ENCODE peak calls at places on chromosome 12, in seven cellular contexts. A is IMR-90, V is H9, Z is neuronal stem cell, S is H1, F is mesendoderm, Y is trophoblast cell. C is an unnamed sample.

GRCh38 chr12:53695148-53696138 is 19.6 kb upstream of the ATP5MC2 start:
- DNase-seq in F (peak), Y (peak), S (peak), Z (peak), V (peak), A (peak), C (peak)

GRCh38 chr12:59030415-59030814 is 110.1 kb upstream of the LRIG3 start:
- DNase-seq in S (no peak), Y (no peak), F (no peak), Z (no peak), V (no peak), A (no peak), C (no peak)

GRCh38 chr12:71691504-71692129 is 5.7 kb downstream of the TMEM19 start:
- DNase-seq in Z (no peak), V (no peak), A (no peak), F (no peak), S (no peak), Y (no peak), C (no peak)

GRCh38 chr12:26226629-26227375 is 31.4 kb downstream of the SSPN start:
- DNase-seq in S (peak), Y (peak), Z (peak), A (no peak), V (peak), F (peak), C (peak)

GRCh38 chr12:50708619-50709018 is 55.3 kb upstream of the ATF1 start:
- DNase-seq in Y (no peak), A (no peak), S (no peak), Z (no peak), F (no peak), V (no peak), C (no peak)

GRCh38 chr12:131943389-131943788 is 6.4 kb upstream of the EP400 start:
- DNase-seq in A (no peak), V (peak), Z (no peak), S (no peak), Y (no peak), F (no peak), C (no peak)

GRCh38 chr12:6837370-6838060 is 3.2 kb upstream of the GNB3 start:
- DNase-seq in Y (no peak), S (no peak), Z (no peak), A (no peak), F (no peak), V (no peak), C (no peak)

GRCh38 chr12:96247567-96247962 is 53.4 kb downstream of the ELK3 start:
- DNase-seq in A (peak), F (no peak), Y (no peak), S (no peak), V (no peak), Z (no peak), C (peak)

GRCh38 chr12:16421806-16422205 is 74.4 kb downstream of the MGST1 start:
- DNase-seq in Y (peak), Z (no peak), V (no peak), F (no peak), S (no peak), A (peak), C (no peak)

GRCh38 chr12:18882690-18883089 is 144.8 kb downstream of the CAPZA3 start:
- DNase-seq in V (no peak), F (peak), Z (no peak), S (no peak), Y (no peak), A (no peak), C (no peak)

DNA sequence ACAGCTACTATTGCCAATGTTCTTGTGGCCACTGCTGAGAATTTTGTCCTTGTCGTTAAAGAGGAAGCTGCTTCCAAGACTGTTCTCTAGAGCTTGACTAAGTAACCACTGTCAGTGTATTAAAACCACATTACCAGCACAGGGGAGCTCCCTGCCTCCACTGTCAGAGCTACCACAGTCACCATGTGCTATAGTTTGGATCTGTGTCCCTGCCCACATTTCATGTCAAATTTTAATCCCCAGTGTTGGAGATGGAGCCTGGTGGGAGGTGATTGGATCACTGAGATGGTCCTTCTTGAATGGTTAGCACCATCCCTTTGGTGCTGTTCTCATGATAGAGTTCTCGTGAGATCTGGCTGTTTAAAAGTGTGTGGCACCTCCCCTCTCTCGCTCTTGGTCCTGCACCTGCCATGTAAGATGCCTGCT is 23.2 kb upstream of the RAP1B start:
- DNase-seq in Y (no peak), F (no peak), A (no peak), Z (no peak), V (no peak), S (no peak), C (no peak)
- H3K18ac ChIP-seq in Y (no peak), F (no peak), A (no peak), Z (no peak), V (no peak), S (no peak), C (no peak)

GRCh38 chr12:38508246-38508645 is 191.7 kb downstream of the ALG10B start:
- DNase-seq in F (peak), A (no peak), V (peak), S (no peak), Z (no peak), Y (no peak), C (no peak)

GRCh38 chr12:38502420-38502819 is 185.8 kb downstream of the ALG10B start:
- DNase-seq in S (no peak), A (no peak), Y (no peak), F (no peak), V (no peak), Z (no peak), C (no peak)

GRCh38 chr12:38502016-38502415 is 185.4 kb downstream of the ALG10B start:
- DNase-seq in V (no peak), Y (no peak), A (no peak), S (no peak), F (no peak), Z (no peak), C (no peak)

GRCh38 chr12:38507839-38508238 is 191.3 kb downstream of the ALG10B start:
- DNase-seq in F (no peak), Z (no peak), A (no peak), S (no peak), Y (no peak), V (no peak), C (no peak)
- H3K27ac ChIP-seq in F (no peak), Z (no peak), A (no peak), S (no peak), Y (no peak), V (no peak), C (no peak)

DNA sequence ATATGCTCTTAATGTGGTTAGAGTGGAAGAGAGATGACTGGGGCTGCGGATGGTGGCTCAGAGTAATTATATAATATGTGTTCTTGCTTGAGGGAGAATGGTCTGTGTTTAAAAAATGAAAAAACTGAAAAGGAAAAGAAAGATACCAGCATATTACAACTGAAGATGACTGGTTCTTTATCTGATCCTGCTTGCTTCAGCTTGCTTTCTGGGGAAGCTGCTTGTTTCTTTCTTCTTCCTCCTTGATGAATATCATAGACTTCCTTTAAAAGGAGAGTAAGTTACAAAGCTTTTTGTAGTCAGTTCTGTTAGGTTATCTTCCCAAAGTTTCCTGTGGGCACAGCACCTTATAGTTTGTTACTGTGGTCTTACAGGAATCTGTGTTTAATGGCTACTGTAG is 210.9 kb downstream of the ERC1 start:
- DNase-seq in A (no peak), F (no peak), S (no peak), Z (no peak), Y (peak), V (no peak), C (no peak)
- H3K9ac ChIP-seq in A (no peak), F (no peak), S (no peak), Z (no peak), Y (no peak), V (no peak), C (no peak)

DNA sequence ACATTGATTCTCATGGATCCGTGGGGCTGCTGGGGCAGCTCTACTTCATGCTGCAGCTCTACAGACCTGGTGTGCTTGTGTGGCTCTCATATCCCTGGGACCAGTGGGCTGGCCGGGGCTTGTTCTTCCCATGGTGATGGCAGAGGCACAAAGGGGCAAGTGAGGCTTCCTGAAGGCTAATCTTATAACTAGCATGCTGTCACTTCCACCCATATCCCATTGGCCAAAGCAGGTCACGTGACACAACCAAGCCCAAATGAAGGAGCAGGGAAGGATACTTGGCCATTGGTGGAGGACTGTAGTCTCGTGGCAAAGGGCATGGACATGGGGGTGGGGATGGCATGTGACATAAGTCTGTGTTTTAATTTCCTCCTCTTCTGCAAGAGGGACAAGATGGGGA is 9.9 kb downstream of the PLBD2 start:
- DNase-seq in V (no peak), F (peak), Y (no peak), Z (no peak), S (no peak), A (no peak), C (no peak)
- H3K18ac ChIP-seq in V (no peak), F (no peak), Y (no peak), Z (no peak), S (no peak), A (no peak), C (no peak)

GRCh38 chr12:52347546-52348510 is 19.5 kb downstream of the KRT85 start:
- DNase-seq in F (no peak), A (no peak), S (no peak), Z (no peak), Y (no peak), V (no peak), C (no peak)

GRCh38 chr12:52344111-52344510 is 22.9 kb upstream of the KRT83 start:
- DNase-seq in V (peak), F (peak), S (no peak), Z (no peak), A (no peak), Y (no peak), C (no peak)

GRCh38 chr12:52347016-52347415 is 20.3 kb downstream of the KRT85 start:
- DNase-seq in F (no peak), V (no peak), S (no peak), Z (no peak), Y (no peak), A (no peak), C (no peak)

GRCh38 chr12:52349196-52349595 is 18.1 kb downstream of the KRT85 start:
- DNase-seq in Z (no peak), Y (no peak), S (no peak), V (no peak), A (peak), F (no peak), C (no peak)

GRCh38 chr12:52346596-52346995 is 20.7 kb downstream of the KRT85 start:
- DNase-seq in F (no peak), Y (no peak), V (no peak), S (no peak), Z (no peak), A (no peak), C (no peak)
- H3K27ac ChIP-seq in F (no peak), Y (no peak), V (no peak), S (no peak), Z (no peak), A (no peak), C (no peak)

C was measured in mesenchymal stem cell.